ENCODE peak calls at places on chromosomes 5 and 9, in seven cellular contexts. S, W, A, D, H, X and F are unnamed samples.

GRCh38 chr9:35070823-35071813 is 1.3 kb downstream of the VCP start:
- DNase-seq in S (no peak), W (no peak), A (no peak), D (no peak), H (no peak), X (no peak), F (no peak)

GRCh38 chr5:139131062-139131856 is 66.9 kb downstream of the SIL1 start:
- DNase-seq in S (no peak), W (peak), A (no peak), D (peak), H (peak), X (no peak), F (no peak)

GRCh38 chr5:121366515-121366914 is 485.2 kb upstream of the FTMT start:
- DNase-seq in S (no peak), W (no peak), A (no peak), D (no peak), H (no peak), X (no peak), F (no peak)

GRCh38 chr5:181044093-181044599 is 4.1 kb downstream of the BTNL9 start:
- DNase-seq in S (no peak), W (no peak), A (no peak), D (no peak), H (no peak), X (no peak), F (no peak)

GRCh38 chr9:129323999-129324553 is 146.0 kb upstream of the IER5L start:
- DNase-seq in S (no peak), W (no peak), A (peak), D (no peak), H (no peak), X (no peak), F (no peak)

GRCh38 chr5:127092690-127093089 is 19.4 kb upstream of the C5orf63 start:
- DNase-seq in S (no peak), W (no peak), A (no peak), D (no peak), H (no peak), X (no peak), F (no peak)

GRCh38 chr5:139985733-139986132 is 57.4 kb downstream of the NRG2 start:
- DNase-seq in S (no peak), W (no peak), A (no peak), D (no peak), H (no peak), X (no peak), F (no peak)

GRCh38 chr5:179273074-179273435 is 72.2 kb downstream of the ADAMTS2 start:
- DNase-seq in S (no peak), W (no peak), A (peak), D (no peak), H (no peak), X (no peak), F (no peak)

GRCh38 chr9:81984911-81985310 is 3.7 kb upstream of the SPATA31D1 start:
- DNase-seq in S (no peak), W (no peak), A (no peak), D (no peak), H (no peak), X (no peak), F (no peak)

GRCh38 chr5:66356011-66356565 is 212.0 kb downstream of the SREK1 start:
- DNase-seq in S (no peak), W (no peak), A (no peak), D (no peak), H (no peak), X (no peak), F (no peak)

GRCh38 chr9:84000186-84000585 is 19.6 kb downstream of the RMI1 start:
- DNase-seq in S (no peak), W (no peak), A (no peak), D (no peak), H (no peak), X (no peak), F (no peak)

GRCh38 chr5:132474131-132474723 is 16.3 kb downstream of the IRF1 start:
- DNase-seq in S (no peak), W (no peak), A (peak), D (peak), H (peak), X (no peak), F (no peak)

GRCh38 chr5:26439121-26439520 is 599.3 kb downstream of the CDH9 start:
- DNase-seq in S (no peak), W (no peak), A (no peak), D (no peak), H (no peak), X (no peak), F (no peak)

GRCh38 chr9:75483636-75484035 is 395.3 kb downstream of the OSTF1 start:
- DNase-seq in S (no peak), W (no peak), A (no peak), D (no peak), H (no peak), X (no peak), F (no peak)

GRCh38 chr9:75488082-75488713 is 399.9 kb downstream of the OSTF1 start:
- DNase-seq in S (no peak), W (no peak), A (no peak), D (no peak), H (no peak), X (no peak), F (no peak)

GRCh38 chr9:75482566-75482965 is 394.3 kb downstream of the OSTF1 start:
- DNase-seq in S (no peak), W (no peak), A (no peak), D (no peak), H (no peak), X (no peak), F (no peak)
- TF ChIP-seq CTCF in S (no peak), W (no peak), A (no peak), D (no peak), H (no peak), X (no peak), F (no peak)

DNA sequence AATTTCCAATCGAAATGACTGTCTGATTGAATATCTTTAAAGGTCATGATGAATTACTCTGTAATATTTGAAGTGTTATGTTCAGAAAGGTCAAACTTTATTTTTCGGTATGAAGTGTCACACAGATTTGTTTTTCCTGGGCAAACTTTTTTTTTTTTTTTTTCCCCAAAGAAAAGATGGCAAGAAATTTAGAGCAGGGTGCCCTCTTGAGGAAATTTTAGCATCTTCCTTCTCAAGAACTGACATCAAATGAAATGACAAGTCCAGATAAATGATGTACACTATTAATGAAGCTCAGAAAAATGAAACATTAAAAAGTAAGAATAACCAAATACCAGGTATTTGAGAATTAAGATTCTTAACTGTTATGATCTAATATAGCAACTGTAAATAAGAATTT is 123.6 kb downstream of the INVS start:
- DNase-seq in S (no peak), W (no peak), A (no peak), D (no peak), H (no peak), X (no peak), F (no peak)
- TF ChIP-seq CTCF in S (peak), W (no peak), A (no peak), D (no peak), H (peak), X (peak), F (peak)

GRCh38 chr9:108478871-108479332 is 376.9 kb downstream of the ACTL7B start:
- DNase-seq in S (no peak), W (no peak), A (no peak), D (no peak), H (no peak), X (peak), F (no peak)

GRCh38 chr9:108476574-108476973 is 379.2 kb downstream of the ACTL7B start:
- DNase-seq in S (no peak), W (no peak), A (no peak), D (no peak), H (no peak), X (no peak), F (no peak)

GRCh38 chr9:108477538-108478006 is 378.2 kb downstream of the ACTL7B start:
- DNase-seq in S (no peak), W (no peak), A (no peak), D (no peak), H (no peak), X (no peak), F (no peak)

GRCh38 chr9:108479989-108480652 is 375.7 kb downstream of the ACTL7B start:
- DNase-seq in S (no peak), W (no peak), A (no peak), D (no peak), H (no peak), X (no peak), F (no peak)

GRCh38 chr9:108478431-108478837 is 377.4 kb downstream of the ACTL7B start:
- DNase-seq in S (no peak), W (no peak), A (peak), D (no peak), H (peak), X (no peak), F (no peak)
- TF ChIP-seq CTCF in S (no peak), W (no peak), A (no peak), D (no peak), H (no peak), X (no peak), F (no peak)

DNA sequence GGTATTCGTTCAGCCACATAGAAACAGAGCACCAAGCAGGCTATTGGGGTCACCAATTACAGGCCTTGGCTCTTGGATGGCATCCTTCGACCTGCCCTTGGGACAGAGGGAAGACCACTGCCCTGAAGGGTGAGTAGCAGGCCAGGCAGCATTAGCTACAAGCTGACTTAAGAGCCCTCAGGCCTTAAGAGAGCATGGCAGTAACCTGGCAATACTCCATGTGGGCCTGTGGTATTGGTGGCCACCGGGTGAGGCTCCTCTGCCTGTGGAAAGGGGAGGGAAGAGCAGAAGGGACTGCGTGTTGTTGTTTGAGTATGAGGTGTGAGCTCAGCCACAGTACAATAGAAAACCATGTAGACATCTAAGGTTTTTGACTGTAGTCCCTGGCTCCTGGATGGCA is 170.6 kb downstream of the MCTP1 start:
- DNase-seq in S (no peak), W (no peak), A (no peak), D (no peak), H (no peak), X (no peak), F (no peak)
- TF ChIP-seq CTCF in S (no peak), W (no peak), A (no peak), D (no peak), H (no peak), X (no peak), F (no peak)

GRCh38 chr9:136339173-136339957 is 12.0 kb downstream of the GPSM1 start:
- DNase-seq in S (peak), W (peak), A (peak), D (no peak), H (peak), X (peak), F (peak)
- TF ChIP-seq CTCF in S (peak), W (peak), A (peak), D (peak), H (peak), X (peak), F (peak)

GRCh38 chr9:89317282-89317681 is 1.0 kb upstream of the SECISBP2 start:
- DNase-seq in S (no peak), W (no peak), A (no peak), D (no peak), H (no peak), X (no peak), F (no peak)

GRCh38 chr9:89318123-89319014 is at the start of gene SECISBP2:
- DNase-seq in S (peak), W (peak), A (peak), D (peak), H (peak), X (peak), F (peak)

GRCh38 chr9:89323257-89323841 is 5.0 kb downstream of the SECISBP2 start:
- DNase-seq in S (no peak), W (no peak), A (no peak), D (no peak), H (no peak), X (no peak), F (no peak)

GRCh38 chr9:89315482-89315881 is 2.8 kb upstream of the SECISBP2 start:
- DNase-seq in S (no peak), W (no peak), A (no peak), D (no peak), H (no peak), X (no peak), F (no peak)

GRCh38 chr9:89319015-89319905 is 960 bp downstream of the SECISBP2 start:
- DNase-seq in S (no peak), W (no peak), A (no peak), D (no peak), H (no peak), X (no peak), F (no peak)
- TF ChIP-seq CTCF in S (peak), W (no peak), A (no peak), D (no peak), H (peak), X (no peak), F (peak)

DNA sequence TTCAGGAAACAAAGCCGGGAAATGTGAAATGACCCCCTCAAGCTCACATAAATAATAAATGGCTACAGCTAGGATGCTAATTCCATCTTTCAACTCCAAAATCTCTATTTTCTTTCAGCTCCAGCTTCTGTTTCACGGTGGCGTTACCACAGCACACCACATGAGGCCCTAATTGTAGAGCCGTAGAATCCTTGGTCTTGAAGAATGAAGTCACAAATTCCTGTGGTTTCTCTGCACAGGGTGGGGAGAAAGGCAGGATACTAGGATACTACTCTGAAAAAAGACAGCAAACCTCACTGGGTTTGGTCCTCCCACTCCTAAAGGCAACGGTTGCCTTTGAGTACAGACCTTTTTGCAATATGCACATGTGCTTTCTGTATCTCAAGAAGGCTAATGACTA is 13.9 kb upstream of the RARS1 start:
- DNase-seq in S (no peak), W (no peak), A (no peak), D (no peak), H (no peak), X (no peak), F (no peak)
- TF ChIP-seq CTCF in S (no peak), W (no peak), A (no peak), D (no peak), H (no peak), X (no peak), F (no peak)

GRCh38 chr5:163503106-163504090 is 2.0 kb upstream of the MAT2B start:
- DNase-seq in S (peak), W (peak), A (peak), D (peak), H (no peak), X (no peak), F (no peak)
- TF ChIP-seq CTCF in S (no peak), W (no peak), A (no peak), D (no peak), H (peak), X (peak), F (peak)

GRCh38 chr5:1204693-1205242 is 3.4 kb downstream of the SLC6A19 start:
- DNase-seq in S (no peak), W (no peak), A (no peak), D (no peak), H (no peak), X (no peak), F (no peak)
- TF ChIP-seq CTCF in S (peak), W (no peak), A (no peak), D (no peak), H (no peak), X (no peak), F (peak)

GRCh38 chr5:12704955-12705354 is 800.7 kb upstream of the CTNND2 start:
- DNase-seq in S (no peak), W (no peak), A (no peak), D (no peak), H (no peak), X (no peak), F (no peak)
- TF ChIP-seq CTCF in S (peak), W (no peak), A (no peak), D (no peak), H (no peak), X (no peak), F (peak)